ENCODE peak calls at places on chromosomes 11 and 22, in five cellular contexts. Q, B, M, U and J are unnamed samples.
A peak's percentile ranks its signal among the peaks of the same experiment; 100 is the strongest.

GRCh38 chr11:74322667-74323066 is 11.2 kb upstream of the P4HA3 start:
- DNase-seq in Q (no peak), B (no peak), M (no peak), U (no peak), J (no peak)

GRCh38 chr11:75150079-75150478 is 828 bp upstream of the SLCO2B1 start:
- DNase-seq in Q (no peak), B (no peak), M (no peak), U (no peak), J (no peak)

GRCh38 chr11:62088331-62088933 is 35.4 kb upstream of the INCENP start:
- DNase-seq in Q (no peak), B (no peak), M (no peak), U (no peak), J (no peak)

GRCh38 chr11:47394322-47395224 is 13.8 kb upstream of the SLC39A13 start:
- DNase-seq in Q (no peak), B (no peak), M (peak; percentile 38), U (no peak), J (no peak)

GRCh38 chr11:65219930-65220213 is 38.1 kb downstream of the CAPN1 start:
- DNase-seq in Q (no peak), B (no peak), M (no peak), U (no peak), J (no peak)

GRCh38 chr11:69114811-69115523 is 40.8 kb upstream of the SMIM38 start:
- DNase-seq in Q (no peak), B (no peak), M (no peak), U (no peak), J (no peak)

GRCh38 chr11:64787526-64788320 is 9.4 kb upstream of the SF1 start:
- DNase-seq in Q (peak; percentile 89), B (no peak), M (peak; percentile 41), U (no peak), J (peak; percentile 75)

GRCh38 chr11:29161216-29161615 is 855.6 kb downstream of the KCNA4 start:
- DNase-seq in Q (no peak), B (no peak), M (no peak), U (no peak), J (no peak)

GRCh38 chr11:78841451-78842060 is 266.9 kb upstream of the NARS2 start:
- DNase-seq in Q (no peak), B (no peak), M (no peak), U (no peak), J (no peak)

GRCh38 chr22:39327995-39328754 is 8.8 kb upstream of the RPL3 start:
- DNase-seq in Q (no peak), B (no peak), M (no peak), U (no peak), J (peak; percentile 7)

GRCh38 chr11:9876331-9876730 is 212.5 kb downstream of the SWAP70 start:
- DNase-seq in Q (no peak), B (no peak), M (no peak), U (no peak), J (no peak)

GRCh38 chr22:46353483-46354105 is 18.1 kb downstream of the TRMU start:
- DNase-seq in Q (no peak), B (no peak), M (no peak), U (no peak), J (no peak)

GRCh38 chr11:14058061-14058460 is 95.5 kb downstream of the SPON1 start:
- DNase-seq in Q (no peak), B (no peak), M (no peak), U (no peak), J (no peak)

GRCh38 chr11:9047986-9048522 is 43.3 kb downstream of the SCUBE2 start:
- DNase-seq in Q (no peak), B (no peak), M (no peak), U (no peak), J (no peak)

GRCh38 chr11:79165908-79166307 is 274.9 kb downstream of the TENM4 start:
- DNase-seq in Q (no peak), B (no peak), M (no peak), U (no peak), J (no peak)

GRCh38 chr11:77197626-77198320 is 69.7 kb downstream of the MYO7A start:
- DNase-seq in Q (no peak), B (no peak), M (no peak), U (no peak), J (no peak)

GRCh38 chr11:111635706-111636045 is 33.4 kb downstream of the SIK2 start:
- DNase-seq in Q (no peak), B (no peak), M (no peak), U (no peak), J (no peak)

GRCh38 chr22:43289976-43290663 is 53.1 kb downstream of the SCUBE1 start:
- DNase-seq in Q (no peak), B (no peak), M (no peak), U (no peak), J (no peak)

GRCh38 chr22:46007848-46008261 is 30.9 kb upstream of the WNT7B start:
- DNase-seq in Q (no peak), B (no peak), M (no peak), U (no peak), J (no peak)

GRCh38 chr22:25672685-25673084 is 69.3 kb upstream of the MYO18B start:
- DNase-seq in Q (no peak), B (no peak), M (no peak), U (no peak), J (no peak)

GRCh38 chr11:69711824-69712801 is 8.3 kb upstream of the FGF19 start:
- DNase-seq in Q (no peak), B (no peak), M (no peak), U (no peak), J (no peak)

GRCh38 chr11:70569996-70570692 is 171.8 kb downstream of the CTTN start:
- DNase-seq in Q (no peak), B (no peak), M (no peak), U (no peak), J (no peak)

GRCh38 chr11:7869467-7869866 is 61.6 kb downstream of the OR10A6 start:
- DNase-seq in Q (no peak), B (no peak), M (peak; percentile 20), U (no peak), J (no peak)

GRCh38 chr22:45997077-45997774 is 20.3 kb upstream of the WNT7B start:
- DNase-seq in Q (no peak), B (no peak), M (no peak), U (no peak), J (no peak)

GRCh38 chr11:102886999-102887398 is 12.2 kb upstream of the MMP12 start:
- DNase-seq in Q (no peak), B (no peak), M (no peak), U (no peak), J (no peak)

GRCh38 chr11:84899740-84900139 is 727.4 kb downstream of the DLG2 start:
- DNase-seq in Q (no peak), B (peak; percentile 35), M (peak; percentile 10), U (no peak), J (peak; percentile 10)

GRCh38 chr11:14248577-14248976 is 110.4 kb downstream of the RRAS2 start:
- DNase-seq in Q (no peak), B (peak; percentile 58), M (no peak), U (no peak), J (no peak)

GRCh38 chr22:24011735-24012068 is 598 bp downstream of the CABIN1 start:
- DNase-seq in Q (no peak), B (no peak), M (no peak), U (no peak), J (peak; percentile 35)

GRCh38 chr22:29253561-29254282 is 14.1 kb downstream of the RHBDD3 start:
- DNase-seq in Q (no peak), B (no peak), M (no peak), U (no peak), J (peak; percentile 12)

GRCh38 chr22:29251981-29252978 is 15.5 kb downstream of the RHBDD3 start:
- DNase-seq in Q (no peak), B (no peak), M (no peak), U (no peak), J (peak; percentile 8)

GRCh38 chr22:29255064-29255621 is 12.6 kb downstream of the RHBDD3 start:
- DNase-seq in Q (no peak), B (no peak), M (no peak), U (no peak), J (no peak)

GRCh38 chr22:29256606-29257325 is 11.0 kb downstream of the RHBDD3 start:
- DNase-seq in Q (no peak), B (no peak), M (no peak), U (no peak), J (no peak)

DNA sequence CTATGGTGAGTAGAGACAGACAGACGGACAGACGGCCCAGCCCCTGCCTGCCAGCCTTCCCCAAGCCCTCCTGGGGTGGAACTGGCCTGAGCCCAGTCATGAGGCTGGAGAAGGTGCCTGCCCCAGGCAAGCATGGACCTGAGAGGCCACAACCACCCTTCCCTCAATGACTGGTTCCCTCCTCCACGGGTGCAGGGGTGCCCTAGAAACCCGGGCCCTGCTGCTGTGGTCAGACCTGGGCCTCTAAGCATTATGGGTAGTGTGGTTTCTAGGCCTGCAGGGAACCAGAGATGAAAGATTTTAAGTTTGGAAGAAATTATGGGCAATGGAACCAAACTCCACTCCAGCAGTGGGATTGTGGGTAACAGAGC is 13.5 kb downstream of the RHBDD3 start:
- DNase-seq in Q (no peak), B (no peak), M (no peak), U (no peak), J (peak; percentile 6)
- TF ChIP-seq SUZ12 in Q (no peak), B (no peak), M (no peak), U (no peak), J (no peak)

DNA sequence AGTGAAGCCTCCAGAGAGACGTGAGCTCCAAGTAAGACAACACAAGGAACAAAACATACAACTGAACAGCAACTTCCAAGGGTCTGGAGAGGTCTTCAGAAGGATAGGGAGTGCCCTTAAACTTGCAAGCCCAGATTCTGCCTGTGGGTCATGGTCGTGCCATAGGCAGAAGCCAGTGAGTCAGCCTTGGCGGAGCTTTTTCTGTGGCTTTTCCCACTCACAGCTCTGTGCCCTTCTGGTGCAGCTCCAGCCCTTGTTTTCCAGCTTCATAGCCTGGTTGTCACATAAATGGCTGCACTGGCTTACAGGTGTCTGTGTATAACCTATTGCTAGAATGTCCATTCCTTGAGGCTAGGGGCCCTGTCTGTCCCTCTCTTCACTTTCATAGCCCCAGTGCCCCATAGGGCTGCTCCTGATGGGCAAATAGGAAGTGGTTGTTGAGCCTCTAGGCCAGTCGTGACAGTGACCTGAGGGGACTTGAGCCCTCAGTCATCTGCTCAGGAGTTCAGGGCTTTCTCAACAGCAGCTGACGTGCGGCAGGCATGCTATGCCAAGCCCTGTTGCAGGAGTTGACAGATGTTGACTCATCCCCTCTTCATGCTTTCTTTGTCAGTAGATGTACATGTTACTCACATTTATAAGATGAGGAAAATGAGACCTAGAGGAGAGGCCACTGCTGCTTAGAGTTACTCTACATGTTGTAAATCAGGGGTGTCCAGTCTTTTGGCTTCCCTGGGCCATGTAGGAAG is 7.4 kb downstream of the MED15 start:
- DNase-seq in Q (no peak), B (no peak), M (no peak), U (no peak), J (no peak)
- TF ChIP-seq SUZ12 in Q (no peak), B (no peak), M (no peak), U (no peak), J (no peak)

GRCh38 chr11:1399386-1400167 is 9.8 kb downstream of the BRSK2 start:
- DNase-seq in Q (no peak), B (no peak), M (no peak), U (no peak), J (no peak)
- TF ChIP-seq SUZ12 in Q (no peak), B (no peak), M (no peak), U (no peak), J (no peak)

DNA sequence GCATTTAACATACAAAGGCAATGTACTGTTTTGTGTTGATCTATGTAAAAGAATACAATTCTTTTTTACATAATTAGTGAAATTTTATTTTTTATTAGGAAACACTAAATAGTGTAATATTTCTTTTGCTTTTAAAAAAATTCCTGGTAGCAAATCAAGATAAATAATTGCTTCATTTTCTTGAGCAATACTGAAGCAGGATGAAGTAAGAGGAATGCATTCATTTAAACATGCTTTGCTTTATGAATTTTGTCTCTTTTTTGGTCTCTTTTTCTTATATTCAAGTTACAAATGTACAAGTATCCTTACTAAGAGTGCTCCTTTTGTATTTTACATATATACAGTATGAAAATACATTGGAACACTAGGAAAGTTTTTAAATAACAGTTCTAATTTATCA is 144.4 kb upstream of the TEAD1 start:
- DNase-seq in Q (no peak), B (no peak), M (no peak), U (no peak), J (no peak)
- TF ChIP-seq SUZ12 in Q (no peak), B (no peak), M (no peak), U (no peak), J (no peak)